ENCODE peak calls at places on chromosomes 6 and 20, in eight cellular contexts. S is activated T-cell treated with anti-CD3 and anti-CD28 coated beads for 24 hours, B is mesendoderm, N is astrocyte of the spinal cord, X is epithelial cell of esophagus, K is small intestine, D is AG20443, C is NCI-H460. M is an unnamed sample.

GRCh38 chr20:19771031-19771430 is 13.0 kb downstream of the RIN2 start:
- DNase-seq in S (no peak), B (no peak), N (no peak), X (no peak), K (peak; percentile 23), D (no peak), C (no peak), M (no peak)

GRCh38 chr6:96058094-96058493 is 42.3 kb downstream of the FUT9 start:
- DNase-seq in S (no peak), B (no peak), N (no peak), X (no peak), K (no peak), D (no peak), C (no peak), M (no peak)

GRCh38 chr6:156107514-156108150 is 652.0 kb upstream of the NOX3 start:
- DNase-seq in S (no peak), B (no peak), N (no peak), X (peak; percentile 3), K (no peak), D (no peak), C (no peak), M (no peak)

GRCh38 chr6:97586344-97586743 is 303.3 kb upstream of the MMS22L start:
- DNase-seq in S (no peak), B (peak; percentile 71), N (peak; percentile 20), X (peak; percentile 50), K (no peak), D (peak; percentile 40), C (no peak), M (peak; percentile 4)

GRCh38 chr20:44218441-44218840 is 7.9 kb upstream of the OSER1 start:
- DNase-seq in S (no peak), B (no peak), N (no peak), X (no peak), K (no peak), D (no peak), C (no peak), M (no peak)

GRCh38 chr6:91081452-91082067 is 494.7 kb upstream of the MAP3K7 start:
- DNase-seq in S (no peak), B (peak; percentile 81), N (peak; percentile 79), X (peak; percentile 61), K (peak; percentile 58), D (peak; percentile 53), C (peak; percentile 33), M (peak; percentile 40)

GRCh38 chr6:168155193-168155592 is 76.2 kb upstream of the FRMD1 start:
- DNase-seq in S (no peak), B (no peak), N (peak; percentile 58), X (no peak), K (no peak), D (peak; percentile 62), C (no peak), M (no peak)

GRCh38 chr6:148869589-148869988 is 122.8 kb downstream of the UST start:
- DNase-seq in S (no peak), B (peak; percentile 45), N (peak; percentile 89), X (peak; percentile 93), K (no peak), D (peak; percentile 67), C (no peak), M (peak; percentile 87)